ENCODE peak calls at places on chromosome 20, in ten cellular contexts. W, Y, N, G, A, C, O, Q, M and V are unnamed samples.

GRCh38 chr20:33674294-33675126 is at the start of gene NECAB3:
- DNase-seq in M (peak), Y (peak), O (peak), W (peak), A (no peak), G (peak), N (peak), Q (peak), C (no peak), V (no peak)

GRCh38 chr20:50728486-50728980 is 2.8 kb upstream of the PARD6B start:
- DNase-seq in G (no peak), M (no peak), O (no peak), Y (no peak), W (no peak), A (no peak), N (no peak), Q (no peak), C (no peak), V (no peak)

GRCh38 chr20:41196653-41197225 is 59.4 kb downstream of the PLCG1 start:
- DNase-seq in C (no peak), Q (no peak), M (no peak), O (no peak), W (no peak), G (no peak), Y (no peak), A (no peak), N (no peak), V (no peak)

GRCh38 chr20:60206259-60206658 is 248.0 kb downstream of the CDH26 start:
- DNase-seq in Y (peak), O (no peak), C (peak), N (no peak), M (no peak), Q (peak), W (peak), G (peak), A (peak), V (peak)

GRCh38 chr20:60788070-60788469 is 464.0 kb upstream of the CDH4 start:
- DNase-seq in M (no peak), Q (peak), N (no peak), O (no peak), Y (no peak), G (no peak), C (no peak), A (no peak), W (no peak), V (no peak)

GRCh38 chr20:4661191-4661590 is 60.5 kb upstream of the PRND start:
- DNase-seq in A (no peak), G (no peak), C (no peak), Y (no peak), M (no peak), W (no peak), Q (no peak), N (peak), O (no peak), V (no peak)

GRCh38 chr20:846894-847278 is 13.4 kb downstream of the FAM110A start:
- DNase-seq in W (no peak), Q (no peak), G (no peak), M (peak), A (no peak), Y (no peak), C (no peak), N (peak), O (no peak), V (no peak)

GRCh38 chr20:62367483-62368302 is 581 bp upstream of the LAMA5 start:
- DNase-seq in O (peak), C (no peak), N (no peak), A (no peak), Q (peak), G (no peak), W (no peak), Y (no peak), M (no peak), V (no peak)

GRCh38 chr20:46622125-46622524 is 29.1 kb downstream of the SLC13A3 start:
- DNase-seq in C (no peak), N (no peak), Y (no peak), A (no peak), O (no peak), W (no peak), Q (peak), M (no peak), G (no peak), V (peak)

GRCh38 chr20:32487381-32487780 is 97.8 kb downstream of the NOL4L start:
- DNase-seq in M (no peak), A (no peak), O (no peak), Y (no peak), C (no peak), G (no peak), Q (peak), N (no peak), W (no peak), V (no peak)

GRCh38 chr20:57638173-57638894 is 18.1 kb upstream of the ZBP1 start:
- DNase-seq in Y (no peak), M (no peak), Q (no peak), A (no peak), O (no peak), N (no peak), W (no peak), C (no peak), G (peak), V (no peak)

GRCh38 chr20:48180039-48180438 is 394.8 kb upstream of the SULF2 start:
- DNase-seq in Y (peak), C (no peak), W (no peak), N (no peak), O (no peak), A (no peak), Q (no peak), G (peak), M (no peak), V (no peak)

GRCh38 chr20:35742741-35743523 is 872 bp upstream of the RBM39 start:
- DNase-seq in C (no peak), N (no peak), O (no peak), M (no peak), A (no peak), Y (peak), W (peak), G (peak), Q (no peak), V (no peak)

GRCh38 chr20:833121-833449 is 430 bp upstream of the FAM110A start:
- DNase-seq in C (peak), O (no peak), M (no peak), N (no peak), W (no peak), G (no peak), Q (no peak), A (no peak), Y (no peak), V (no peak)

GRCh38 chr20:58306421-58307261 is 2.9 kb upstream of the RAB22A start:
- DNase-seq in C (no peak), Y (peak), W (peak), O (no peak), G (peak), A (no peak), Q (no peak), N (peak), M (peak), V (no peak)

GRCh38 chr20:8562356-8562755 is 430.3 kb downstream of the PLCB1 start:
- DNase-seq in A (no peak), G (no peak), O (no peak), N (no peak), Y (no peak), M (no peak), Q (no peak), C (no peak), W (no peak), V (no peak)

GRCh38 chr20:1734269-1734858 is 76.8 kb upstream of the SIRPG start:
- DNase-seq in Q (no peak), O (no peak), A (no peak), N (no peak), Y (peak), C (peak), G (peak), M (no peak), W (peak), V (no peak)

GRCh38 chr20:59735486-59735885 is 131.1 kb downstream of the PHACTR3 start:
- DNase-seq in N (no peak), O (no peak), W (no peak), Y (no peak), C (no peak), Q (no peak), A (no peak), G (no peak), M (no peak), V (no peak)

GRCh38 chr20:1669304-1669703 is 11.7 kb upstream of the SIRPG start:
- DNase-seq in N (no peak), Q (no peak), Y (no peak), M (no peak), O (peak), W (no peak), C (peak), A (no peak), G (peak), V (no peak)

GRCh38 chr20:4667836-4668235 is 53.9 kb upstream of the PRND start:
- DNase-seq in O (no peak), Y (no peak), M (no peak), W (no peak), C (no peak), G (no peak), A (no peak), Q (no peak), N (no peak), V (no peak)

GRCh38 chr20:37243937-37244571 is 17.6 kb downstream of the GHRH start:
- DNase-seq in G (peak), M (no peak), A (no peak), W (no peak), O (no peak), C (no peak), N (no peak), Y (no peak), Q (no peak), V (no peak)